ENCODE peak calls at places on chromosomes 2 and 18, in five cellular contexts. One of them, this sample, is unnamed.

GRCh38 chr2:11855120-11855760 is 108.8 kb downstream of the LPIN1 start:
- DNase-seq in RWPE1: no peak
- DNase-seq in GM23338: no peak
- DNase-seq in spleen: peak
- DNase-seq in tibial nerve: no peak
- DNase-seq in this sample: no peak

GRCh38 chr18:12155996-12156395 is 62.4 kb downstream of the ANKRD62 start:
- DNase-seq in RWPE1: no peak
- DNase-seq in GM23338: no peak
- DNase-seq in spleen: no peak
- DNase-seq in tibial nerve: no peak
- DNase-seq in this sample: no peak

GRCh38 chr2:173353556-173353955 is 1.1 kb upstream of the CDCA7 start:
- DNase-seq in RWPE1: no peak
- DNase-seq in GM23338: peak
- DNase-seq in spleen: no peak
- DNase-seq in tibial nerve: no peak
- DNase-seq in this sample: no peak

GRCh38 chr2:26352892-26353291 is 6.3 kb upstream of the ADGRF3 start:
- DNase-seq in RWPE1: peak
- DNase-seq in GM23338: no peak
- DNase-seq in spleen: no peak
- DNase-seq in tibial nerve: no peak
- DNase-seq in this sample: no peak

GRCh38 chr18:48923746-48924580 is 26.8 kb downstream of the SMAD7 start:
- DNase-seq in RWPE1: no peak
- DNase-seq in GM23338: no peak
- DNase-seq in spleen: peak
- DNase-seq in tibial nerve: no peak
- DNase-seq in this sample: no peak

GRCh38 chr2:209771474-209772292 is at the start of gene UNC80:
- DNase-seq in RWPE1: peak
- DNase-seq in GM23338: peak
- DNase-seq in spleen: peak
- DNase-seq in tibial nerve: peak
- DNase-seq in this sample: peak

GRCh38 chr18:7789853-7790552 is 222.9 kb downstream of the PTPRM start:
- DNase-seq in RWPE1: peak
- DNase-seq in GM23338: peak
- DNase-seq in spleen: no peak
- DNase-seq in tibial nerve: no peak
- DNase-seq in this sample: no peak

GRCh38 chr2:183207110-183207509 is 82.9 kb downstream of the NUP35 start:
- DNase-seq in RWPE1: no peak
- DNase-seq in GM23338: peak
- DNase-seq in spleen: no peak
- DNase-seq in tibial nerve: no peak
- DNase-seq in this sample: no peak

GRCh38 chr2:216215991-216216390 is 106.8 kb downstream of the XRCC5 start:
- DNase-seq in RWPE1: peak
- DNase-seq in GM23338: peak
- DNase-seq in spleen: no peak
- DNase-seq in tibial nerve: no peak
- DNase-seq in this sample: no peak

GRCh38 chr2:239438968-239439367 is 38.1 kb upstream of the HDAC4 start:
- DNase-seq in RWPE1: no peak
- DNase-seq in GM23338: no peak
- DNase-seq in spleen: no peak
- DNase-seq in tibial nerve: no peak
- DNase-seq in this sample: no peak

GRCh38 chr2:170929686-170930050 is 615 bp downstream of the GORASP2 start:
- DNase-seq in RWPE1: peak
- DNase-seq in GM23338: peak
- DNase-seq in spleen: peak
- DNase-seq in tibial nerve: peak
- DNase-seq in this sample: peak

GRCh38 chr2:96962567-96963203 is 23.7 kb downstream of the FAM178B start:
- DNase-seq in RWPE1: no peak
- DNase-seq in GM23338: no peak
- DNase-seq in spleen: peak
- DNase-seq in tibial nerve: no peak
- DNase-seq in this sample: no peak

GRCh38 chr2:233689498-233689897 is 3.2 kb upstream of the UGT1A6 start:
- DNase-seq in RWPE1: no peak
- DNase-seq in GM23338: no peak
- DNase-seq in spleen: no peak
- DNase-seq in tibial nerve: no peak
- DNase-seq in this sample: no peak

GRCh38 chr2:138722316-138722715 is 57.9 kb downstream of the NXPH2 start:
- DNase-seq in RWPE1: no peak
- DNase-seq in GM23338: peak
- DNase-seq in spleen: no peak
- DNase-seq in tibial nerve: peak
- DNase-seq in this sample: no peak

GRCh38 chr2:23495661-23496114 is 110.7 kb downstream of the KLHL29 start:
- DNase-seq in RWPE1: no peak
- DNase-seq in GM23338: no peak
- DNase-seq in spleen: peak
- DNase-seq in tibial nerve: no peak
- DNase-seq in this sample: no peak

GRCh38 chr2:68907232-68907922 is 36.2 kb upstream of the BMP10 start:
- DNase-seq in RWPE1: no peak
- DNase-seq in GM23338: no peak
- DNase-seq in spleen: no peak
- DNase-seq in tibial nerve: no peak
- DNase-seq in this sample: no peak

GRCh38 chr2:130791617-130791939 is 36.2 kb downstream of the AMER3 start:
- DNase-seq in RWPE1: no peak
- DNase-seq in GM23338: no peak
- DNase-seq in spleen: peak
- DNase-seq in tibial nerve: no peak
- DNase-seq in this sample: no peak

GRCh38 chr2:18055290-18055689 is 176.8 kb downstream of the KCNS3 start:
- DNase-seq in RWPE1: peak
- DNase-seq in GM23338: no peak
- DNase-seq in spleen: no peak
- DNase-seq in tibial nerve: no peak
- DNase-seq in this sample: no peak

GRCh38 chr2:206424134-206424533 is 19.2 kb upstream of the ADAM23 start:
- DNase-seq in RWPE1: no peak
- DNase-seq in GM23338: no peak
- DNase-seq in spleen: no peak
- DNase-seq in tibial nerve: no peak
- DNase-seq in this sample: no peak

GRCh38 chr2:196987298-196987653 is 60.8 kb upstream of the PGAP1 start:
- DNase-seq in RWPE1: no peak
- DNase-seq in GM23338: no peak
- DNase-seq in spleen: no peak
- DNase-seq in tibial nerve: no peak
- DNase-seq in this sample: no peak

GRCh38 chr2:179020156-179020750 is 29.7 kb downstream of the CCDC141 start:
- DNase-seq in RWPE1: peak
- DNase-seq in GM23338: peak
- DNase-seq in spleen: no peak
- DNase-seq in tibial nerve: no peak
- DNase-seq in this sample: no peak

GRCh38 chr2:178190938-178191910 is 3.1 kb upstream of the OSBPL6 start:
- DNase-seq in RWPE1: no peak
- DNase-seq in GM23338: no peak
- DNase-seq in spleen: no peak
- DNase-seq in tibial nerve: no peak
- DNase-seq in this sample: no peak

GRCh38 chr2:160126756-160127155 is 64.3 kb upstream of the PLA2R1 start:
- DNase-seq in RWPE1: no peak
- DNase-seq in GM23338: no peak
- DNase-seq in spleen: no peak
- DNase-seq in tibial nerve: no peak
- DNase-seq in this sample: no peak

GRCh38 chr18:45463433-45463832 is 151.8 kb upstream of the SLC14A2 start:
- DNase-seq in RWPE1: no peak
- DNase-seq in GM23338: no peak
- DNase-seq in spleen: no peak
- DNase-seq in tibial nerve: no peak
- DNase-seq in this sample: no peak

GRCh38 chr2:46239847-46240181 is 57.4 kb upstream of the EPAS1 start:
- DNase-seq in RWPE1: no peak
- DNase-seq in GM23338: no peak
- DNase-seq in spleen: peak
- DNase-seq in tibial nerve: no peak
- DNase-seq in this sample: no peak

GRCh38 chr2:98090951-98091350 is 4.0 kb downstream of the VWA3B start:
- DNase-seq in RWPE1: no peak
- DNase-seq in GM23338: no peak
- DNase-seq in spleen: no peak
- DNase-seq in tibial nerve: no peak
- DNase-seq in this sample: no peak

GRCh38 chr18:23178661-23179081 is 43.4 kb downstream of the CABLES1 start:
- DNase-seq in RWPE1: no peak
- DNase-seq in GM23338: no peak
- DNase-seq in spleen: no peak
- DNase-seq in tibial nerve: no peak
- DNase-seq in this sample: no peak

GRCh38 chr2:111900859-111901258 is 2.5 kb downstream of the MERTK start:
- DNase-seq in RWPE1: no peak
- DNase-seq in GM23338: peak
- DNase-seq in spleen: no peak
- DNase-seq in tibial nerve: no peak
- DNase-seq in this sample: no peak

GRCh38 chr2:44616616-44617266 is 255.0 kb downstream of the CAMKMT start:
- DNase-seq in RWPE1: no peak
- DNase-seq in GM23338: no peak
- DNase-seq in spleen: no peak
- DNase-seq in tibial nerve: no peak
- DNase-seq in this sample: no peak

GRCh38 chr2:105313877-105314276 is 15.7 kb downstream of the TGFBRAP1 start:
- DNase-seq in RWPE1: no peak
- DNase-seq in GM23338: no peak
- DNase-seq in spleen: no peak
- DNase-seq in tibial nerve: no peak
- DNase-seq in this sample: no peak

GRCh38 chr2:8582850-8583399 is 98.9 kb upstream of the ID2 start:
- DNase-seq in RWPE1: no peak
- DNase-seq in GM23338: no peak
- DNase-seq in spleen: peak
- DNase-seq in tibial nerve: no peak
- DNase-seq in this sample: no peak

GRCh38 chr2:162840598-162841246 is 2.2 kb upstream of the KCNH7 start:
- DNase-seq in RWPE1: peak
- DNase-seq in GM23338: peak
- DNase-seq in spleen: no peak
- DNase-seq in tibial nerve: peak
- DNase-seq in this sample: no peak

GRCh38 chr2:232260075-232260474 is 118.5 kb upstream of the ALPP start:
- DNase-seq in RWPE1: peak
- DNase-seq in GM23338: no peak
- DNase-seq in spleen: no peak
- DNase-seq in tibial nerve: peak
- DNase-seq in this sample: no peak

DNA sequence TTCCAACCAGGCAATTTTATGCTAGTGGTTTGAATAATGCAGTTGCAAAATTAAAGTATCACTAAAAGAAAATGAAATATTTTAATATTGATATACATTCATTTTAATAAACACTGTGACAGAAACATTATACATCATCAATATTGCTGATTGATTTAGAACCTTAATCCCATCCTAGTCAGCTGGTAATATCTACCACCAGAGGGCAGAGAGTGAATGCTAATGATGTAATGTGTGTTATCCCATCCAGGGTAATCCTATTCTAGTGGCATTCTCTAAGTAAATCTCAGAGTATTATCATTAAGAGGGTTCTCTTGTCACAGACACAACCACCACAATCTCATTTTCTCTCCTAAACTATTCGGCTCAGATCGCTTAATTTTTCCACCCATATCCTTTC is 477.4 kb downstream of the CPS1 start:
- DNase-seq in RWPE1: peak
- DNase-seq in GM23338: peak
- DNase-seq in spleen: no peak
- DNase-seq in tibial nerve: no peak
- DNase-seq in this sample: no peak
- H3K27ac ChIP-seq in RWPE1: no peak
- H3K27ac ChIP-seq in GM23338: no peak
- H3K27ac ChIP-seq in spleen: no peak
- H3K27ac ChIP-seq in tibial nerve: no peak
- H3K27ac ChIP-seq in this sample: no peak

GRCh38 chr18:457120-457519 is 43.4 kb downstream of the COLEC12 start:
- DNase-seq in RWPE1: no peak
- DNase-seq in GM23338: no peak
- DNase-seq in spleen: no peak
- DNase-seq in tibial nerve: peak
- DNase-seq in this sample: no peak
- H3K27ac ChIP-seq in RWPE1: no peak
- H3K27ac ChIP-seq in GM23338: peak
- H3K27ac ChIP-seq in spleen: no peak
- H3K27ac ChIP-seq in tibial nerve: peak
- H3K27ac ChIP-seq in this sample: no peak

GRCh38 chr2:158940356-158940755 is 28.1 kb upstream of the TANC1 start:
- DNase-seq in RWPE1: no peak
- DNase-seq in GM23338: no peak
- DNase-seq in spleen: no peak
- DNase-seq in tibial nerve: no peak
- DNase-seq in this sample: no peak

GRCh38 chr2:158932246-158932645 is 36.2 kb upstream of the TANC1 start:
- DNase-seq in RWPE1: no peak
- DNase-seq in GM23338: no peak
- DNase-seq in spleen: no peak
- DNase-seq in tibial nerve: no peak
- DNase-seq in this sample: no peak

GRCh38 chr2:158931577-158931976 is 36.9 kb upstream of the TANC1 start:
- DNase-seq in RWPE1: peak
- DNase-seq in GM23338: no peak
- DNase-seq in spleen: no peak
- DNase-seq in tibial nerve: no peak
- DNase-seq in this sample: no peak

GRCh38 chr2:158935617-158936016 is 32.8 kb upstream of the TANC1 start:
- DNase-seq in RWPE1: no peak
- DNase-seq in GM23338: peak
- DNase-seq in spleen: no peak
- DNase-seq in tibial nerve: no peak
- DNase-seq in this sample: no peak

GRCh38 chr2:158936978-158937377 is 31.5 kb upstream of the TANC1 start:
- DNase-seq in RWPE1: peak
- DNase-seq in GM23338: no peak
- DNase-seq in spleen: no peak
- DNase-seq in tibial nerve: no peak
- DNase-seq in this sample: no peak
- H3K27ac ChIP-seq in RWPE1: no peak
- H3K27ac ChIP-seq in GM23338: no peak
- H3K27ac ChIP-seq in spleen: no peak
- H3K27ac ChIP-seq in tibial nerve: no peak
- H3K27ac ChIP-seq in this sample: no peak

DNA sequence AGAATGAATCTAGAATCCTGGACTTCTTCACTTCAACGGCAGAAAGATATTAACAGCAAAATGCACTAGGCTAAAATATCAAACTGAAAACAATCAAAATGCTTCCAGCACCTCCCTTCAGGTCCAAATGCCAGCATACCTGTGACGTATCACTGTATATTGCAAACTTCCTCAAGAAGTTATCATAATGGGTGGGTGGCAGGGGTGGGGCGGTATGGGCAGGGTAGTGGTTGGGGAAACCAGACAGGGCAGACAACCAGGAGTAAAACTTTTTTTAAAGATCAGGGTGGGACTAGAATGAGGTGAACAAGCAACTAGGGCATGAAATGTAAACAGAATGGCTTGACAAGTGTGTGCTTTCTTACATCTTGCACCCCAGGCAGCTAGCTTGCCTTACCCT is 140.9 kb downstream of the SATB2 start:
- DNase-seq in RWPE1: no peak
- DNase-seq in GM23338: no peak
- DNase-seq in spleen: no peak
- DNase-seq in tibial nerve: no peak
- DNase-seq in this sample: no peak
- H3K27ac ChIP-seq in RWPE1: no peak
- H3K27ac ChIP-seq in GM23338: no peak
- H3K27ac ChIP-seq in spleen: no peak
- H3K27ac ChIP-seq in tibial nerve: no peak
- H3K27ac ChIP-seq in this sample: no peak

This sample was measured in substantia nigra.